ENCODE peak calls at places on chromosomes 12 and 14, in seven cellular contexts. One of them, this sample, is unnamed.
A peak's percentile ranks its signal among the peaks of the same experiment; 100 is the strongest.

GRCh38 chr14:20262642-20263128 is 23.6 kb downstream of the OR11H4 start:
- DNase-seq in neuronal stem cell: no peak
- DNase-seq in H9: no peak
- DNase-seq in trophoblast cell: no peak
- DNase-seq in IMR-90: peak; percentile 46
- DNase-seq in mesenchymal stem cell: peak; percentile 13
- DNase-seq in H1: no peak
- DNase-seq in this sample: peak; percentile 50

GRCh38 chr14:105092124-105092911 is 27.1 kb upstream of the GPR132 start:
- DNase-seq in neuronal stem cell: no peak
- DNase-seq in H9: peak; percentile 52
- DNase-seq in trophoblast cell: peak; percentile 32
- DNase-seq in IMR-90: no peak
- DNase-seq in mesenchymal stem cell: peak; percentile 47
- DNase-seq in H1: peak; percentile 63
- DNase-seq in this sample: no peak

GRCh38 chr14:20855652-20856291 is 35.4 kb upstream of the RNASE3 start:
- DNase-seq in neuronal stem cell: peak; percentile 43
- DNase-seq in H9: peak; percentile 78
- DNase-seq in trophoblast cell: peak; percentile 47
- DNase-seq in IMR-90: peak; percentile 59
- DNase-seq in mesenchymal stem cell: peak; percentile 63
- DNase-seq in H1: peak; percentile 66
- DNase-seq in this sample: peak; percentile 91

GRCh38 chr12:92608418-92609091 is 94.2 kb upstream of the PLEKHG7 start:
- DNase-seq in neuronal stem cell: peak; percentile 17
- DNase-seq in H9: no peak
- DNase-seq in trophoblast cell: no peak
- DNase-seq in IMR-90: peak; percentile 67
- DNase-seq in mesenchymal stem cell: peak; percentile 73
- DNase-seq in H1: no peak
- DNase-seq in this sample: peak; percentile 70

GRCh38 chr12:50765325-50765911 is 1.5 kb downstream of the ATF1 start:
- DNase-seq in neuronal stem cell: peak; percentile 27
- DNase-seq in H9: peak; percentile 46
- DNase-seq in trophoblast cell: peak; percentile 71
- DNase-seq in IMR-90: peak; percentile 56
- DNase-seq in mesenchymal stem cell: peak; percentile 76
- DNase-seq in H1: no peak
- DNase-seq in this sample: peak; percentile 72

GRCh38 chr14:101643651-101644050 is 82.4 kb downstream of the DIO3 start:
- DNase-seq in neuronal stem cell: no peak
- DNase-seq in H9: no peak
- DNase-seq in trophoblast cell: no peak
- DNase-seq in IMR-90: no peak
- DNase-seq in mesenchymal stem cell: no peak
- DNase-seq in H1: no peak
- DNase-seq in this sample: no peak

GRCh38 chr12:82207556-82207955 is 150.6 kb downstream of the CCDC59 start:
- DNase-seq in neuronal stem cell: no peak
- DNase-seq in H9: no peak
- DNase-seq in trophoblast cell: no peak
- DNase-seq in IMR-90: no peak
- DNase-seq in mesenchymal stem cell: no peak
- DNase-seq in H1: no peak
- DNase-seq in this sample: no peak

GRCh38 chr12:63944586-63945228 is 100.2 kb downstream of the SRGAP1 start:
- DNase-seq in neuronal stem cell: no peak
- DNase-seq in H9: no peak
- DNase-seq in trophoblast cell: no peak
- DNase-seq in IMR-90: no peak
- DNase-seq in mesenchymal stem cell: no peak
- DNase-seq in H1: no peak
- DNase-seq in this sample: no peak

GRCh38 chr14:23469906-23470403 is 452 bp downstream of the NGDN start:
- DNase-seq in neuronal stem cell: no peak
- DNase-seq in H9: no peak
- DNase-seq in trophoblast cell: no peak
- DNase-seq in IMR-90: no peak
- DNase-seq in mesenchymal stem cell: no peak
- DNase-seq in H1: no peak
- DNase-seq in this sample: no peak

GRCh38 chr12:121719926-121720414 is 7.4 kb downstream of the TMEM120B start:
- DNase-seq in neuronal stem cell: no peak
- DNase-seq in H9: no peak
- DNase-seq in trophoblast cell: peak; percentile 66
- DNase-seq in IMR-90: peak; percentile 93
- DNase-seq in mesenchymal stem cell: peak; percentile 96
- DNase-seq in H1: no peak
- DNase-seq in this sample: peak; percentile 74

GRCh38 chr12:127193341-127193740 is 1073.6 kb upstream of the TMEM132C start:
- DNase-seq in neuronal stem cell: no peak
- DNase-seq in H9: no peak
- DNase-seq in trophoblast cell: no peak
- DNase-seq in IMR-90: no peak
- DNase-seq in mesenchymal stem cell: no peak
- DNase-seq in H1: no peak
- DNase-seq in this sample: no peak

GRCh38 chr12:121296618-121297476 is at the start of gene CAMKK2:
- DNase-seq in neuronal stem cell: peak; percentile 82
- DNase-seq in H9: peak; percentile 87
- DNase-seq in trophoblast cell: peak; percentile 68
- DNase-seq in IMR-90: peak; percentile 70
- DNase-seq in mesenchymal stem cell: peak; percentile 84
- DNase-seq in H1: peak; percentile 90
- DNase-seq in this sample: peak; percentile 94

GRCh38 chr12:132393991-132394949 is 64.9 kb upstream of the GALNT9 start:
- DNase-seq in neuronal stem cell: no peak
- DNase-seq in H9: no peak
- DNase-seq in trophoblast cell: no peak
- DNase-seq in IMR-90: no peak
- DNase-seq in mesenchymal stem cell: no peak
- DNase-seq in H1: no peak
- DNase-seq in this sample: no peak

GRCh38 chr14:38839743-38840375 is 263.2 kb downstream of the SEC23A start:
- DNase-seq in neuronal stem cell: no peak
- DNase-seq in H9: no peak
- DNase-seq in trophoblast cell: peak; percentile 7
- DNase-seq in IMR-90: no peak
- DNase-seq in mesenchymal stem cell: peak; percentile 14
- DNase-seq in H1: no peak
- DNase-seq in this sample: no peak

GRCh38 chr14:32372154-32372553 is 43.1 kb downstream of the AKAP6 start:
- DNase-seq in neuronal stem cell: no peak
- DNase-seq in H9: no peak
- DNase-seq in trophoblast cell: no peak
- DNase-seq in IMR-90: peak; percentile 97
- DNase-seq in mesenchymal stem cell: peak; percentile 71
- DNase-seq in H1: no peak
- DNase-seq in this sample: no peak

GRCh38 chr14:105664691-105665090 is 138.3 kb downstream of the TMEM121 start:
- DNase-seq in neuronal stem cell: no peak
- DNase-seq in H9: no peak
- DNase-seq in trophoblast cell: no peak
- DNase-seq in IMR-90: no peak
- DNase-seq in mesenchymal stem cell: no peak
- DNase-seq in H1: no peak
- DNase-seq in this sample: no peak

GRCh38 chr14:31224808-31225207 is 17.2 kb upstream of the HECTD1 start:
- DNase-seq in neuronal stem cell: no peak
- DNase-seq in H9: no peak
- DNase-seq in trophoblast cell: no peak
- DNase-seq in IMR-90: no peak
- DNase-seq in mesenchymal stem cell: no peak
- DNase-seq in H1: no peak
- DNase-seq in this sample: no peak

GRCh38 chr14:94601961-94602391 is 10.2 kb upstream of the SERPINA3 start:
- DNase-seq in neuronal stem cell: no peak
- DNase-seq in H9: peak; percentile 40
- DNase-seq in trophoblast cell: no peak
- DNase-seq in IMR-90: peak; percentile 89
- DNase-seq in mesenchymal stem cell: peak; percentile 30
- DNase-seq in H1: no peak
- DNase-seq in this sample: peak; percentile 65

GRCh38 chr14:53384536-53384935 is 231.4 kb upstream of the DDHD1 start:
- DNase-seq in neuronal stem cell: no peak
- DNase-seq in H9: no peak
- DNase-seq in trophoblast cell: no peak
- DNase-seq in IMR-90: no peak
- DNase-seq in mesenchymal stem cell: no peak
- DNase-seq in H1: no peak
- DNase-seq in this sample: no peak

GRCh38 chr12:109560867-109561710 is 12.2 kb downstream of the MMAB start:
- DNase-seq in neuronal stem cell: no peak
- DNase-seq in H9: no peak
- DNase-seq in trophoblast cell: no peak
- DNase-seq in IMR-90: no peak
- DNase-seq in mesenchymal stem cell: no peak
- DNase-seq in H1: no peak
- DNase-seq in this sample: no peak

GRCh38 chr14:99945732-99946651 is 119.2 kb upstream of the EVL start:
- DNase-seq in neuronal stem cell: no peak
- DNase-seq in H9: no peak
- DNase-seq in trophoblast cell: peak; percentile 83
- DNase-seq in IMR-90: peak; percentile 20
- DNase-seq in mesenchymal stem cell: peak; percentile 15
- DNase-seq in H1: no peak
- DNase-seq in this sample: no peak

GRCh38 chr12:98743362-98743953 is 98.4 kb downstream of the APAF1 start:
- DNase-seq in neuronal stem cell: no peak
- DNase-seq in H9: peak; percentile 62
- DNase-seq in trophoblast cell: no peak
- DNase-seq in IMR-90: peak; percentile 22
- DNase-seq in mesenchymal stem cell: peak; percentile 33
- DNase-seq in H1: peak; percentile 63
- DNase-seq in this sample: peak; percentile 51

GRCh38 chr12:88931598-88931997 is 351.3 kb upstream of the KITLG start:
- DNase-seq in neuronal stem cell: no peak
- DNase-seq in H9: no peak
- DNase-seq in trophoblast cell: no peak
- DNase-seq in IMR-90: no peak
- DNase-seq in mesenchymal stem cell: no peak
- DNase-seq in H1: no peak
- DNase-seq in this sample: peak; percentile 66

GRCh38 chr12:132460571-132460970 is 29.4 kb upstream of the FBRSL1 start:
- DNase-seq in neuronal stem cell: no peak
- DNase-seq in H9: no peak
- DNase-seq in trophoblast cell: no peak
- DNase-seq in IMR-90: no peak
- DNase-seq in mesenchymal stem cell: no peak
- DNase-seq in H1: peak; percentile 75
- DNase-seq in this sample: peak; percentile 34

DNA sequence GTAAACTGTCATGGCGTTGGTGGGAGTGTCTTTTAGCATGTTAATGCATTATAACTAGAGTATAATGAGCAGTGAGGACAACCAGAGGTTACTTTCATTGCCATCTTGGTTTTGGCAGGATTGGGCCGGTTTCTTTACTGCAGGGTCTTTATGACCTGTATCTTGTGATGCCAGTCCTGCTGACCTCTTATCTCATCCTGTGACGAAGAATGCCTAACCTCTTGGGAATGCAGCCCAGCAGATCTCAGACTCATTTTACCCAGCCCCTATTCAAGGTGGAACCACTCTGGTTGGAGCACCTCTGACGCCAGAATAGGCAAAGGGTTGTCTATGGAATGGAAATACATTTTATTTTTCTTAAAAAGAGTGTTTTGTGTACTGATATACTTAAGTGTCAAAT is 113.9 kb downstream of the OTOGL start:
- DNase-seq in neuronal stem cell: no peak
- DNase-seq in H9: no peak
- DNase-seq in trophoblast cell: peak; percentile 35
- DNase-seq in IMR-90: no peak
- DNase-seq in mesenchymal stem cell: no peak
- DNase-seq in H1: no peak
- DNase-seq in this sample: peak; percentile 92
- H3K23ac ChIP-seq in neuronal stem cell: no peak overlapping the region
- H3K23ac ChIP-seq in H9: no peak overlapping the region
- H3K23ac ChIP-seq in trophoblast cell: no peak overlapping the region
- H3K23ac ChIP-seq in IMR-90: no peak overlapping the region
- H3K23ac ChIP-seq in mesenchymal stem cell: no peak overlapping the region
- H3K23ac ChIP-seq in H1: no peak overlapping the region
- H3K23ac ChIP-seq in this sample: no peak overlapping the region

GRCh38 chr12:112175361-112176155 is 50.2 kb downstream of the TRAFD1 start:
- DNase-seq in neuronal stem cell: no peak
- DNase-seq in H9: no peak
- DNase-seq in trophoblast cell: peak; percentile 95
- DNase-seq in IMR-90: no peak
- DNase-seq in mesenchymal stem cell: peak; percentile 41
- DNase-seq in H1: no peak
- DNase-seq in this sample: no peak
- H2AK5ac ChIP-seq in neuronal stem cell: no peak overlapping the region
- H2AK5ac ChIP-seq in H9: no peak overlapping the region
- H2AK5ac ChIP-seq in trophoblast cell: no peak overlapping the region
- H2AK5ac ChIP-seq in IMR-90: no peak overlapping the region
- H2AK5ac ChIP-seq in mesenchymal stem cell: no peak overlapping the region
- H2AK5ac ChIP-seq in H1: no peak overlapping the region
- H2AK5ac ChIP-seq in this sample: no peak overlapping the region

GRCh38 chr14:69844171-69844570 is 35.0 kb upstream of the SMOC1 start:
- DNase-seq in neuronal stem cell: no peak
- DNase-seq in H9: no peak
- DNase-seq in trophoblast cell: no peak
- DNase-seq in IMR-90: no peak
- DNase-seq in mesenchymal stem cell: no peak
- DNase-seq in H1: no peak
- DNase-seq in this sample: no peak
- H3K23ac ChIP-seq in neuronal stem cell: no peak overlapping the region
- H3K23ac ChIP-seq in H9: no peak overlapping the region
- H3K23ac ChIP-seq in trophoblast cell: no peak overlapping the region
- H3K23ac ChIP-seq in IMR-90: no peak overlapping the region
- H3K23ac ChIP-seq in mesenchymal stem cell: no peak overlapping the region
- H3K23ac ChIP-seq in H1: no peak overlapping the region
- H3K23ac ChIP-seq in this sample: no peak overlapping the region

GRCh38 chr12:42696424-42697149 is 107.0 kb upstream of the PRICKLE1 start:
- DNase-seq in neuronal stem cell: no peak
- DNase-seq in H9: no peak
- DNase-seq in trophoblast cell: no peak
- DNase-seq in IMR-90: peak; percentile 64
- DNase-seq in mesenchymal stem cell: peak; percentile 39
- DNase-seq in H1: no peak
- DNase-seq in this sample: no peak
- H2AK5ac ChIP-seq in neuronal stem cell: no peak overlapping the region
- H2AK5ac ChIP-seq in H9: no peak overlapping the region
- H2AK5ac ChIP-seq in trophoblast cell: no peak overlapping the region
- H2AK5ac ChIP-seq in IMR-90: no peak overlapping the region
- H2AK5ac ChIP-seq in mesenchymal stem cell: peak overlapping the region; percentile 72
- H2AK5ac ChIP-seq in H1: no peak overlapping the region
- H2AK5ac ChIP-seq in this sample: no peak overlapping the region

DNA sequence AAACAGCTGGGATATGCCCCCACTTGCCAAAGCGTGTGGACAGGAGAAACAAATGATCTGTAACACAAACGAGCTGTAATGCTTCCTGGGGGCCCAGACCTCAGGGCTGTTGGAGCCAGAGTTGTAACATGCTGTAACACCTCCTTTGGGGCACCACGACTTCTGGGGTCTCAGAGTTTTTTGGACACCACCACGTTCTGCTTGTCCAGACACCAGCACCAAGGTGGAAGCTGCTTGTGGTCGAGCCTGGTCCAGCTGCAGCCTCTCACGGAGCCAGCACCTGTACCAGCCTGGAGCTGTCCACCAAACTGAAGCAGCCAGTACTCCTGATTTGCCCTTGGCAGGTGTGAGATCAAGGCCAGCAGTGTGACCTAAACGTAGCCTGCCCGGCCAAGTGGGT is 879.4 kb downstream of the SLC6A15 start:
- DNase-seq in neuronal stem cell: no peak
- DNase-seq in H9: no peak
- DNase-seq in trophoblast cell: no peak
- DNase-seq in IMR-90: no peak
- DNase-seq in mesenchymal stem cell: no peak
- DNase-seq in H1: no peak
- DNase-seq in this sample: no peak
- H3K23ac ChIP-seq in neuronal stem cell: peak overlapping the region; percentile 65
- H3K23ac ChIP-seq in H9: no peak overlapping the region
- H3K23ac ChIP-seq in trophoblast cell: no peak overlapping the region
- H3K23ac ChIP-seq in IMR-90: no peak overlapping the region
- H3K23ac ChIP-seq in mesenchymal stem cell: no peak overlapping the region
- H3K23ac ChIP-seq in H1: no peak overlapping the region
- H3K23ac ChIP-seq in this sample: no peak overlapping the region

This sample was measured in mesendoderm.